ENCODE peak calls at places on chromosomes 1 and 21, in five cellular contexts. X is thoracic aorta, L is adrenal gland, P is upper lobe of right lung, O is pancreas. T is an unnamed sample.

GRCh38 chr1:91613594-91613993 is 112.9 kb downstream of the CDC7 start:
- DNase-seq in X (no peak), L (no peak), P (no peak), O (no peak), T (no peak)

GRCh38 chr1:12485231-12486172 is 132.5 kb downstream of the DHRS3 start:
- DNase-seq in X (no peak), L (no peak), P (no peak), O (no peak), T (no peak)

GRCh38 chr1:160489513-160490261 is 33.4 kb downstream of the SLAMF6 start:
- DNase-seq in X (no peak), L (no peak), P (no peak), O (no peak), T (no peak)

GRCh38 chr1:32783851-32784250 is 33.3 kb downstream of the YARS1 start:
- DNase-seq in X (no peak), L (no peak), P (no peak), O (no peak), T (no peak)

GRCh38 chr1:247324913-247325312 is 6.8 kb downstream of the ZNF496 start:
- DNase-seq in X (no peak), L (no peak), P (no peak), O (no peak), T (no peak)

GRCh38 chr1:81023187-81023724 is 777.5 kb upstream of the ADGRL2 start:
- DNase-seq in X (no peak), L (no peak), P (no peak), O (no peak), T (no peak)

GRCh38 chr1:59967780-59968179 is 41.2 kb upstream of the CYP2J2 start:
- DNase-seq in X (no peak), L (no peak), P (no peak), O (no peak), T (no peak)

GRCh38 chr1:87051965-87052364 is 137.5 kb downstream of the HS2ST1 start:
- DNase-seq in X (no peak), L (no peak), P (no peak), O (no peak), T (no peak)

GRCh38 chr1:33004628-33005027 is 32.1 kb downstream of the AK2 start:
- DNase-seq in X (no peak), L (no peak), P (no peak), O (no peak), T (no peak)

GRCh38 chr1:116396769-116397168 is 23.7 kb downstream of the ATP1A1 start:
- DNase-seq in X (no peak), L (no peak), P (no peak), O (no peak), T (no peak)

GRCh38 chr1:151361883-151362282 is 10.6 kb downstream of the SELENBP1 start:
- DNase-seq in X (no peak), L (no peak), P (no peak), O (no peak), T (no peak)

GRCh38 chr1:93453911-93454310 is 6.0 kb downstream of the FNBP1L start:
- DNase-seq in X (no peak), L (no peak), P (no peak), O (no peak), T (no peak)

GRCh38 chr1:107789817-107790609 is 175.0 kb downstream of the VAV3 start:
- DNase-seq in X (no peak), L (no peak), P (no peak), O (no peak), T (no peak)

GRCh38 chr1:152497273-152497672 is 13.3 kb upstream of the LCE5A start:
- DNase-seq in X (no peak), L (no peak), P (no peak), O (no peak), T (no peak)

GRCh38 chr1:25645641-25646400 is 29.2 kb downstream of the MAN1C1 start:
- DNase-seq in X (no peak), L (no peak), P (peak; percentile 58), O (no peak), T (no peak)

GRCh38 chr1:161973924-161974845 is 49.5 kb downstream of the OLFML2B start:
- DNase-seq in X (no peak), L (no peak), P (no peak), O (no peak), T (no peak)

GRCh38 chr1:116194592-116194991 is 83.4 kb downstream of the MAB21L3 start:
- DNase-seq in X (no peak), L (no peak), P (no peak), O (no peak), T (no peak)

GRCh38 chr1:29120955-29121485 is 2.7 kb downstream of the TMEM200B start:
- DNase-seq in X (no peak), L (no peak), P (peak; percentile 72), O (no peak), T (no peak)

GRCh38 chr1:163264256-163264655 is 57.5 kb upstream of the NUF2 start:
- DNase-seq in X (no peak), L (no peak), P (no peak), O (no peak), T (no peak)

GRCh38 chr1:25573961-25574360 is 30.6 kb downstream of the LDLRAP1 start:
- DNase-seq in X (no peak), L (no peak), P (no peak), O (no peak), T (no peak)

GRCh38 chr1:10237157-10237539 is 26.8 kb downstream of the KIF1B start:
- DNase-seq in X (no peak), L (no peak), P (no peak), O (no peak), T (no peak)

GRCh38 chr1:89530690-89531089 is 6.1 kb downstream of the LRRC8B start:
- DNase-seq in X (no peak), L (no peak), P (no peak), O (no peak), T (no peak)

GRCh38 chr1:55402676-55403464 is 187.7 kb upstream of the USP24 start:
- DNase-seq in X (no peak), L (no peak), P (no peak), O (no peak), T (no peak)

GRCh38 chr1:6445062-6445763 is 20.6 kb downstream of the ESPN start:
- DNase-seq in X (no peak), L (peak; percentile 47), P (peak; percentile 82), O (no peak), T (no peak)

GRCh38 chr1:176602388-176603004 is 139.5 kb downstream of the PAPPA2 start:
- DNase-seq in X (no peak), L (no peak), P (no peak), O (no peak), T (peak; percentile 16)

GRCh38 chr21:38852278-38852677 is 46.5 kb downstream of the ETS2 start:
- DNase-seq in X (no peak), L (no peak), P (no peak), O (no peak), T (no peak)

GRCh38 chr21:15159382-15160020 is 94.7 kb upstream of the NRIP1 start:
- DNase-seq in X (no peak), L (no peak), P (no peak), O (no peak), T (no peak)

GRCh38 chr21:45010860-45011259 is 63.5 kb upstream of the ADARB1 start:
- DNase-seq in X (no peak), L (no peak), P (no peak), O (no peak), T (no peak)
- H3K27me3 ChIP-seq in X (no peaks in the 10 kb centered on the region), L (no peaks in the 10 kb centered on the region), P (peaks cover 7% of the 10 kb centered on the region), O (no peaks in the 10 kb centered on the region), T (no peaks in the 10 kb centered on the region)

GRCh38 chr1:167705250-167705649 is 16.5 kb upstream of the MPZL1 start:
- DNase-seq in X (no peak), L (no peak), P (no peak), O (no peak), T (no peak)

GRCh38 chr1:167701510-167701909 is 20.3 kb upstream of the MPZL1 start:
- DNase-seq in X (no peak), L (no peak), P (no peak), O (no peak), T (no peak)

GRCh38 chr1:167704767-167705166 is 17.0 kb upstream of the MPZL1 start:
- DNase-seq in X (no peak), L (no peak), P (no peak), O (no peak), T (no peak)

GRCh38 chr1:167706363-167706762 is 15.4 kb upstream of the MPZL1 start:
- DNase-seq in X (no peak), L (no peak), P (no peak), O (no peak), T (no peak)

DNA sequence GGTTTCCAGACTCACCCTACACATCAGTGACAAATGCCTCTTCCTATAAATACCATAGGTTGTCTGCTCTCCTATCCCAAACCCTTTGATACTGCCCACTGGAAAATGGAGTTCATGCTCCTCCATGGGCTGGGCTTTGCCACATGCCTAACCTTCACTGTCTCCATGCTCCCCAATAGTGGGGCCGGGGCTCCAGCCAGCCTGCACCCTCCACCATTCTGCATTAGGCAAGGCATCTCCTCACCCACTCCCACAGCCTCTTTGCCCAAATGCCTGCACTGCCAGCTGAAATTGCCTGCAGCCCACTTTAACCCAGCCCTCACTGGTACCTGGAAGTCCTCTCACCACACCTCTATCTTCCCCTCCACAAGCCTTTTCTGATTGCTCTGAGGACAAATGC is 18.2 kb upstream of the MPZL1 start:
- DNase-seq in X (no peak), L (no peak), P (no peak), O (no peak), T (no peak)
- H3K36me3 ChIP-seq in X (no peaks in the 10 kb centered on the region), L (no peaks in the 10 kb centered on the region), P (peaks cover 16% of the 10 kb centered on the region), O (no peaks in the 10 kb centered on the region), T (no peaks in the 10 kb centered on the region)

DNA sequence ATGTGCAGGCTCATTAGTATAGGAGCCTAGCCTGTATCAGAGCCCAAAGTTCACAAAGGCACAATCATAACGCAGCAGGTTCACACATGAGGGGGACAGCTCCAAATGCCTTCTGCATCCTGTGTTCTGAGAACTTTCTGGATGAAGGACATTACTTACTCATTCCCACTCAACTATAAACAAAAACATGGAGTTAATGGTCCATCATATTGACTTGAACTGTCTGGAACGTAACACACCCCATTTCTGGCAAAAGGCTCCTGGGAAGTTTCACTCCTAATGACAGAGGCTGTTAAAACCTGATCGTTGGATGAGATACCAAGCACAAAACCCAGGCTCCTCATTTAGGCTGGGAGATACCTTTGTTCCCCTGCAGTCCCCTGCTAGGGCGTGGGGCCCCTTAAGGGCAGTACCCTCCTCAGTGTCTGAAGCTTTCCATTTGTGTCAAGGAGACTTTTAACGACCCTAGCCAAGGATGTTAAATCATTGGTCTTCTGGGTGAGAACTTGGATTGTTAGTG is 78.9 kb downstream of the RHOU start:
- DNase-seq in X (no peak), L (no peak), P (no peak), O (no peak), T (peak; percentile 63)
- H3K4me3 ChIP-seq in X (no peak overlapping the region), L (no peak overlapping the region), P (no peak overlapping the region), O (no peak overlapping the region), T (no peak overlapping the region)

DNA sequence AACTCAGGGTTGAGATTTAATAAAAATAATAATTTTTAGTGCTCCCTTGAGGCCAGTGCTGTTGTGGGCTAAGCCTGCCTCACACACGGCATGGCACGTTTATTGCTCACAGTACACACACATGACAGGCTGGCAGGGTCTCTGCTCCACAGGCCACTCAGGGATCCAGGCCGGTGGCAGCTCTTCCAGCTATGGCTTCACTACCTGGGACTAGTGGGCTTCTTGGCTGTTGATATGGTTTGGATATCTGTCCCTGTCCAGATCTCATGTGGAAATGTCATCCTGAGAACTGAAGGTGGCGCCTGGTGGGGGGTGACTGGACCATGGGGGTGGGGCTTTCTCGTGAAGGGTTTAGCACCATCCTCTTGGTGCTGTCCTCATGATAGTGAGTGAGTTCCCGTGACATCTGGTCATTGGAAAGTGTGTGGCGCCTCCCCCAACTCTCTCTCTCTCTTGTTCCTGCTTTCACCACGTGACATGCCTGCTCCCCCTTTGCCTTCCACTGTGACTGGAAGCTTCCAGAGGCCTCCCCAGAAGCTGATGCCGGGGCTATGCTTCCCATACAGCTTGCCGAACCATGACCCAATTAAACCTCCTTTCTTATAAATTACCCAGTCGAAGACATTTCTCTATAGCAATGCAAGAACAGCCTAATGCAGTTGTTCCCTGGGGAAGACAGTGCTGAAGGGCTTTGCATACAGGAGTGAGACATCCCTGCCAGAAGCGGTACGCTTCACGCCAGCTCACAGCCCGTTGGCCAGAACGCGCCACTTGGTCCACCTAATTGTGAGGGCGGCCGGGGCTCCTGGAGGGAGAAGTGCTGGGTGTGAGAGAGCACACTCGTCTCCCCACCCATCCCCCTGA is 226.9 kb upstream of the C1orf174 start:
- DNase-seq in X (no peak), L (no peak), P (peak; percentile 53), O (no peak), T (no peak)
- H3K27me3 ChIP-seq in X (no peaks in the 10 kb centered on the region), L (no peaks in the 10 kb centered on the region), P (no peaks in the 10 kb centered on the region), O (no peaks in the 10 kb centered on the region), T (no peaks in the 10 kb centered on the region)

T was measured in kidney epithelial cell.